ENCODE peak calls at places on chromosome 17, in ten cellular contexts. C, V, R, Z, L, W, Y, P, M and O are unnamed samples.

GRCh38 chr17:16398270-16399267 is 16.8 kb upstream of the TRPV2 start:
- DNase-seq in C (no peak), Z (no peak), V (no peak), M (no peak), L (peak; percentile 79), Y (no peak), P (no peak), R (no peak), W (peak; percentile 56), O (no peak)

GRCh38 chr17:83083368-83084201 is 4.2 kb downstream of the METRNL start:
- DNase-seq in P (no peak), W (peak; percentile 91), R (no peak), M (peak; percentile 45), L (no peak), C (no peak), Z (no peak), Y (peak; percentile 91), V (no peak), O (peak; percentile 36)

GRCh38 chr17:3920940-3921852 is 4.9 kb upstream of the P2RX1 start:
- DNase-seq in W (no peak), V (no peak), M (no peak), R (no peak), L (no peak), Y (no peak), Z (no peak), C (no peak), P (no peak), O (no peak)

GRCh38 chr17:78645421-78646295 is 68.5 kb upstream of the DNAH17 start:
- DNase-seq in M (no peak), Y (peak; percentile 72), Z (peak; percentile 78), P (peak; percentile 77), W (peak; percentile 51), L (no peak), C (no peak), V (peak; percentile 47), R (no peak), O (no peak)

GRCh38 chr17:2809337-2809736 is 13.1 kb downstream of the RAP1GAP2 start:
- DNase-seq in R (no peak), C (no peak), L (no peak), W (no peak), Y (no peak), Z (no peak), V (no peak), M (no peak), P (no peak), O (no peak)

GRCh38 chr17:76869878-76870714 is 1.9 kb downstream of the MGAT5B start:
- DNase-seq in P (no peak), C (no peak), V (no peak), W (peak; percentile 16), L (no peak), Z (no peak), Y (peak; percentile 17), M (no peak), R (peak; percentile 76), O (no peak)

GRCh38 chr17:14300628-14301278 is at the start of gene HS3ST3B1:
- DNase-seq in P (peak; percentile 98), R (peak; percentile 99), V (peak; percentile 84), Z (peak; percentile 99), C (peak; percentile 96), Y (peak; percentile 100), W (peak; percentile 100), L (peak; percentile 99), M (peak; percentile 98), O (peak; percentile 90)

GRCh38 chr17:46802831-46803230 is 15.7 kb downstream of the WNT3 start:
- DNase-seq in V (no peak), W (no peak), P (no peak), L (no peak), Z (no peak), Y (no peak), R (no peak), M (no peak), C (no peak), O (no peak)

GRCh38 chr17:67818110-67819002 is 6.9 kb upstream of the BPTF start:
- DNase-seq in Y (no peak), Z (no peak), W (no peak), M (no peak), V (no peak), R (no peak), L (no peak), C (no peak), P (no peak), O (no peak)

GRCh38 chr17:13593021-13593751 is 8.5 kb downstream of the HS3ST3A1 start:
- DNase-seq in M (no peak), L (no peak), Z (no peak), P (no peak), R (no peak), C (no peak), Y (no peak), W (no peak), V (no peak), O (no peak)

GRCh38 chr17:50258647-50259483 is 15.4 kb upstream of the TMEM92 start:
- DNase-seq in C (no peak), L (no peak), V (no peak), Z (no peak), W (no peak), M (no peak), Y (peak; percentile 52), R (no peak), P (no peak), O (no peak)

GRCh38 chr17:1793447-1793806 is 31.6 kb downstream of the SERPINF1 start:
- DNase-seq in Z (no peak), L (no peak), C (no peak), P (no peak), V (no peak), W (no peak), Y (no peak), R (peak; percentile 7), M (no peak), O (peak; percentile 54)

GRCh38 chr17:67474081-67474661 is 97.1 kb downstream of the PITPNC1 start:
- DNase-seq in V (no peak), R (peak; percentile 26), C (no peak), Y (peak; percentile 87), W (no peak), L (no peak), P (peak; percentile 28), M (no peak), Z (no peak), O (no peak)

GRCh38 chr17:8057691-8058114 is 18.8 kb downstream of the ALOX15B start:
- DNase-seq in P (no peak), M (no peak), W (peak; percentile 85), Y (peak; percentile 90), V (no peak), R (peak; percentile 89), C (peak; percentile 83), L (peak; percentile 75), Z (no peak), O (peak; percentile 49)

GRCh38 chr17:81487487-81488275 is 24.9 kb downstream of the ACTG1 start:
- DNase-seq in Z (peak; percentile 75), M (peak; percentile 51), L (peak; percentile 58), R (peak; percentile 92), C (no peak), V (no peak), W (peak; percentile 66), P (peak; percentile 89), Y (peak; percentile 79), O (no peak)

GRCh38 chr17:68461589-68461988 is 4.3 kb upstream of the WIPI1 start:
- DNase-seq in C (no peak), P (no peak), V (no peak), Y (no peak), M (no peak), W (no peak), R (no peak), Z (no peak), L (no peak), O (no peak)

DNA sequence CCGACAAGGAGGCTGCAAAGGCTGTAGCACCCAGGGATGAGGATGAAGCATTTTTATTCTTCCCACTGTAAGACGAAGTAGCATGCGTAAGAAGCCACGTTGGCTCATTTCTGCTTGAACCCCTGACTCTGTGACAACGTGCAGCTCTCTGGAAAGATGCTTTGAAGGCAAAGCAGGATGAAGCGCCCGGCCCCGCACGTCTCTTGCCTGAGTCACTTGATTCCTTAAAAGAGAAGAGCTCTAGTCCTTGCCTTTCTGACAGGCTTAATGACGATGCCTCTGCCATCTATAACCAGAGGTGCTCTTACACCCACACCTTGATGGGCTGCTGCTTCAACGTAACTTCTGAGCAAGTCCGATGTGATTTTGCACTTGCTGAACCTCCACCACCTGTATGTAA is 76.7 kb upstream of the MED9 start:
- DNase-seq in R (no peak), Z (no peak), V (no peak), C (no peak), L (no peak), P (no peak), M (no peak), Y (no peak), W (no peak), O (no peak)
- H3K4me1 ChIP-seq in R (no peaks in the 10 kb centered on the region), Z (no peaks in the 10 kb centered on the region), V (peaks cover 16% of the 10 kb centered on the region), C (no peaks in the 10 kb centered on the region), L (peaks cover 44% of the 10 kb centered on the region), P (peaks cover 23% of the 10 kb centered on the region), M (peaks cover 26% of the 10 kb centered on the region), Y (no peaks in the 10 kb centered on the region), W (peaks cover 3% of the 10 kb centered on the region), O (no peaks in the 10 kb centered on the region)

DNA sequence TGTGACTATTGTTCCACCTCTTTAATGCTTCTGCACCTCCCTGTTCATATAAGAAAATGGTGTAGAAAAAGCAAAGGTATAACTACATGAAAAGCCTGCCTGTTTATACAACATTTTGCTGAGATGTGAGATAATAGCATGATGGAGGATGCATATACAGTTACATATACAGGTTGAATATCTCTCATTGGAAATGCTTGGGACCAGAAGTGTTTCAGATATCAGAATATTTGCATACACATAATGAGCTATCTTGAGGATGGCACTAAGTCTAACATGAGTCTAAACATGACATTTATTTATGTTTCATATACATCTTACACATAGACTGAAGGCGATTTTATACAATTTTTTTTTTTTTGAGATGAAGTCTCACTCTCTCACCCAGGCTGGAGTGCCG is 5.7 kb upstream of the WSB1 start:
- DNase-seq in C (no peak), W (no peak), M (no peak), P (no peak), L (no peak), V (no peak), Z (no peak), R (no peak), Y (no peak), O (no peak)
- H3K36me3 ChIP-seq in C (no peaks in the 10 kb centered on the region), W (no peaks in the 10 kb centered on the region), M (no peaks in the 10 kb centered on the region), P (no peaks in the 10 kb centered on the region), L (no peaks in the 10 kb centered on the region), V (no peaks in the 10 kb centered on the region), Z (no peaks in the 10 kb centered on the region), R (no peaks in the 10 kb centered on the region), Y (no peaks in the 10 kb centered on the region), O (no peaks in the 10 kb centered on the region)

GRCh38 chr17:74778960-74779359 is 2.8 kb upstream of the NAT9 start:
- DNase-seq in M (no peak), R (no peak), C (no peak), V (no peak), Z (no peak), P (no peak), Y (peak; percentile 82), W (peak; percentile 77), L (no peak), O (no peak)
- H3K4me1 ChIP-seq in M (peaks cover 49% of the 10 kb centered on the region), R (peaks cover 11% of the 10 kb centered on the region), C (peaks cover 9% of the 10 kb centered on the region), V (peaks cover 59% of the 10 kb centered on the region), Z (peaks cover 3% of the 10 kb centered on the region), P (peaks cover 31% of the 10 kb centered on the region), Y (peaks cover 7% of the 10 kb centered on the region), W (peaks cover 12% of the 10 kb centered on the region), L (peaks cover 30% of the 10 kb centered on the region), O (peaks cover 7% of the 10 kb centered on the region)

DNA sequence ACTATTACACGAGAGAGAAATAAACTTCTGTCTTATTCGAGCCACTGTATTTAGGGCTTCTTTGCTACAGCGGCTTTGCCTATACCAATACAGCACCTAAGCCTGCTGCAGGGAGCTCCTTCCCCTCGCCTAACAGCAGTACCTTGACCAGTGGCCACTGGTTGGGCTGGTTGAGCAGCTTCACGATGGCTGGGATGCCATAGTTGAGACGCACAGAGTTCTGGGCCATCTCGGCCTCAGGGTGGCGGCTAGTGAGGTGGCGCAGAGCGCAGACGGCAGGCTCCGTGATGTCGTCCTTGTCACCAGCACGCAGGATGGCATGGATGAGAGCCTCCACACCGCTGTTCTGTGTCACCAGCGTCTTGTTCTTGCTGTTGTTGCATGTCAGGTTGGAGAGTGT is 23.7 kb downstream of the JUP start:
- DNase-seq in M (no peak), Z (no peak), W (no peak), R (no peak), C (no peak), L (no peak), P (no peak), Y (no peak), V (no peak), O (no peak)
- H3K36me3 ChIP-seq in M (no peaks in the 10 kb centered on the region), Z (peaks cover 15% of the 10 kb centered on the region), W (no peaks in the 10 kb centered on the region), R (peaks cover 7% of the 10 kb centered on the region), C (peaks cover 66% of the 10 kb centered on the region), L (peaks cover 43% of the 10 kb centered on the region), P (peaks cover 25% of the 10 kb centered on the region), Y (peaks cover 77% of the 10 kb centered on the region), V (peaks cover 62% of the 10 kb centered on the region), O (peaks cover 57% of the 10 kb centered on the region)